ENCODE peak calls at places on chromosomes 12 and 14, in ten cellular contexts. T, Y, E, M, S, R, Z, A, Q and V are unnamed samples. For H3K9me3 and H3K27me3, the result is how much of the 10 kb centered on the place peaks cover.

GRCh38 chr14:25090716-25091454 is 40.9 kb upstream of the STXBP6 start:
- DNase-seq in T (peak), Y (no peak), E (peak), M (no peak), S (peak), R (no peak), Z (no peak), A (no peak), Q (no peak), V (no peak)

GRCh38 chr14:59664741-59665140 is 88.1 kb upstream of the CCDC175 start:
- DNase-seq in T (no peak), Y (no peak), E (no peak), M (no peak), S (no peak), R (no peak), Z (no peak), A (no peak), Q (no peak), V (no peak)

GRCh38 chr14:28565345-28565744 is 201.2 kb upstream of the FOXG1 start:
- DNase-seq in T (no peak), Y (no peak), E (no peak), M (no peak), S (no peak), R (no peak), Z (no peak), A (no peak), Q (no peak), V (no peak)

GRCh38 chr12:57452181-57452936 is 2.7 kb upstream of the INHBE start:
- DNase-seq in T (no peak), Y (no peak), E (peak), M (no peak), S (no peak), R (no peak), Z (peak), A (peak), Q (no peak), V (no peak)

GRCh38 chr14:75981426-75981825 is 369 bp downstream of the TGFB3 start:
- DNase-seq in T (peak), Y (no peak), E (peak), M (peak), S (peak), R (peak), Z (no peak), A (no peak), Q (peak), V (no peak)

GRCh38 chr14:85578925-85579324 is 49.0 kb downstream of the FLRT2 start:
- DNase-seq in T (no peak), Y (no peak), E (no peak), M (no peak), S (no peak), R (no peak), Z (no peak), A (no peak), Q (no peak), V (no peak)

GRCh38 chr14:68554231-68554630 is 238.6 kb downstream of the ZFP36L1 start:
- DNase-seq in T (no peak), Y (no peak), E (no peak), M (no peak), S (no peak), R (peak), Z (no peak), A (no peak), Q (no peak), V (no peak)

GRCh38 chr14:105884808-105885281 is 358.5 kb downstream of the TMEM121 start:
- DNase-seq in T (no peak), Y (peak), E (no peak), M (no peak), S (peak), R (no peak), Z (no peak), A (no peak), Q (no peak), V (no peak)

GRCh38 chr12:105031061-105031807 is 45.1 kb downstream of the NOPCHAP1 start:
- DNase-seq in T (no peak), Y (no peak), E (no peak), M (no peak), S (no peak), R (no peak), Z (no peak), A (no peak), Q (no peak), V (no peak)

GRCh38 chr12:29782285-29782820 is 1.4 kb downstream of the TMTC1 start:
- DNase-seq in T (no peak), Y (no peak), E (peak), M (no peak), S (peak), R (no peak), Z (no peak), A (no peak), Q (peak), V (no peak)

GRCh38 chr14:35215110-35215872 is 76.9 kb upstream of the PSMA6 start:
- DNase-seq in T (no peak), Y (no peak), E (peak), M (no peak), S (no peak), R (no peak), Z (no peak), A (peak), Q (peak), V (no peak)

GRCh38 chr14:23559010-23559920 is 3.2 kb downstream of the THTPA start:
- DNase-seq in T (peak), Y (peak), E (peak), M (peak), S (peak), R (peak), Z (peak), A (peak), Q (peak), V (peak)

GRCh38 chr12:104435175-104435574 is 21.6 kb upstream of the CHST11 start:
- DNase-seq in T (no peak), Y (no peak), E (no peak), M (no peak), S (no peak), R (no peak), Z (no peak), A (no peak), Q (no peak), V (no peak)

GRCh38 chr14:61570188-61570960 is 124.9 kb upstream of the HIF1A start:
- DNase-seq in T (no peak), Y (no peak), E (no peak), M (no peak), S (no peak), R (no peak), Z (no peak), A (no peak), Q (no peak), V (no peak)

GRCh38 chr14:72781476-72782181 is 112.3 kb downstream of the DPF3 start:
- DNase-seq in T (no peak), Y (no peak), E (peak), M (peak), S (no peak), R (no peak), Z (no peak), A (no peak), Q (no peak), V (no peak)

GRCh38 chr12:107385518-107385917 is 292.2 kb upstream of the CRY1 start:
- DNase-seq in T (no peak), Y (no peak), E (no peak), M (no peak), S (no peak), R (no peak), Z (no peak), A (no peak), Q (no peak), V (no peak)

GRCh38 chr14:34874386-34875030 is 652 bp downstream of the BAZ1A start:
- DNase-seq in T (peak), Y (peak), E (peak), M (peak), S (peak), R (peak), Z (peak), A (no peak), Q (peak), V (no peak)

GRCh38 chr12:68106160-68106559 is 53.4 kb downstream of the IFNG start:
- DNase-seq in T (no peak), Y (no peak), E (no peak), M (no peak), S (no peak), R (no peak), Z (no peak), A (no peak), Q (no peak), V (no peak)

GRCh38 chr14:47675239-47675488 is 241 bp downstream of the MDGA2 start:
- DNase-seq in T (no peak), Y (no peak), E (no peak), M (no peak), S (no peak), R (no peak), Z (no peak), A (no peak), Q (peak), V (no peak)

GRCh38 chr14:81341405-81342180 is 58.5 kb downstream of the STON2 start:
- DNase-seq in T (no peak), Y (no peak), E (no peak), M (no peak), S (no peak), R (no peak), Z (no peak), A (no peak), Q (no peak), V (no peak)

GRCh38 chr12:46303039-46303666 is 34.3 kb upstream of the SLC38A1 start:
- DNase-seq in T (peak), Y (peak), E (peak), M (no peak), S (peak), R (no peak), Z (no peak), A (no peak), Q (no peak), V (peak)

GRCh38 chr14:89469210-89470198 is 52.5 kb upstream of the FOXN3 start:
- DNase-seq in T (no peak), Y (no peak), E (no peak), M (no peak), S (no peak), R (no peak), Z (no peak), A (no peak), Q (no peak), V (no peak)

GRCh38 chr12:66118240-66118891 is 12.2 kb downstream of the LLPH start:
- DNase-seq in T (no peak), Y (no peak), E (no peak), M (no peak), S (no peak), R (no peak), Z (no peak), A (no peak), Q (no peak), V (no peak)

GRCh38 chr14:105147701-105148603 is 20.6 kb downstream of the JAG2 start:
- DNase-seq in T (peak), Y (peak), E (no peak), M (peak), S (no peak), R (no peak), Z (peak), A (no peak), Q (no peak), V (no peak)

GRCh38 chr14:50056457-50056856 is 59.9 kb downstream of the VCPKMT start:
- DNase-seq in T (no peak), Y (no peak), E (no peak), M (no peak), S (no peak), R (no peak), Z (no peak), A (no peak), Q (no peak), V (no peak)

GRCh38 chr12:19712041-19712440 is 272.7 kb downstream of the AEBP2 start:
- DNase-seq in T (no peak), Y (no peak), E (no peak), M (no peak), S (no peak), R (no peak), Z (no peak), A (peak), Q (no peak), V (no peak)

GRCh38 chr12:93572712-93573551 is 457 bp downstream of the SOCS2 start:
- DNase-seq in T (peak), Y (peak), E (peak), M (peak), S (peak), R (peak), Z (peak), A (no peak), Q (peak), V (no peak)

GRCh38 chr12:71135077-71135811 is 22.6 kb downstream of the TSPAN8 start:
- DNase-seq in T (no peak), Y (no peak), E (no peak), M (no peak), S (no peak), R (no peak), Z (no peak), A (no peak), Q (no peak), V (no peak)

GRCh38 chr12:71138011-71138410 is 19.8 kb downstream of the TSPAN8 start:
- DNase-seq in T (no peak), Y (no peak), E (no peak), M (no peak), S (no peak), R (no peak), Z (no peak), A (no peak), Q (no peak), V (no peak)

GRCh38 chr12:71130670-71131069 is 27.1 kb downstream of the TSPAN8 start:
- DNase-seq in T (no peak), Y (no peak), E (no peak), M (no peak), S (no peak), R (no peak), Z (no peak), A (no peak), Q (no peak), V (no peak)

GRCh38 chr12:71135812-71136176 is 22.0 kb downstream of the TSPAN8 start:
- DNase-seq in T (no peak), Y (no peak), E (no peak), M (no peak), S (no peak), R (no peak), Z (no peak), A (no peak), Q (peak), V (no peak)

GRCh38 chr12:71134405-71134804 is 23.4 kb downstream of the TSPAN8 start:
- DNase-seq in T (no peak), Y (no peak), E (no peak), M (no peak), S (no peak), R (no peak), Z (no peak), A (no peak), Q (no peak), V (no peak)
- H3K9me3 ChIP-seq in T (under half), Y (under half), E (under half), M (under half), S (under half), R (under half), Z (under half), A (under half), Q (under half), V (under half)

GRCh38 chr12:9798008-9798619 is 29.2 kb upstream of the KLRF1 start:
- DNase-seq in T (no peak), Y (no peak), E (peak), M (no peak), S (peak), R (peak), Z (no peak), A (no peak), Q (peak), V (peak)
- TF ChIP-seq CTCF in T (peak), Y (peak), E (peak), M (peak), S (peak), R (peak), Z (peak), A (peak), Q (peak), V (peak)

GRCh38 chr12:48180424-48180823 is 3.0 kb upstream of the CCDC184 start:
- DNase-seq in T (no peak), Y (no peak), E (no peak), M (no peak), S (no peak), R (no peak), Z (no peak), A (no peak), Q (no peak), V (no peak)
- H3K27me3 ChIP-seq in T (under half), Y (under half), E (under half), M (under half), S (under half), R (under half), Z (half or more), A (half or more), Q (half or more), V (under half)

GRCh38 chr12:133222211-133222610 is 13.5 kb downstream of the ANHX start:
- DNase-seq in T (no peak), Y (no peak), E (no peak), M (no peak), S (no peak), R (peak), Z (no peak), A (no peak), Q (no peak), V (no peak)

GRCh38 chr12:133221241-133221640 is 14.4 kb downstream of the ANHX start:
- DNase-seq in T (no peak), Y (no peak), E (no peak), M (no peak), S (no peak), R (no peak), Z (no peak), A (no peak), Q (no peak), V (no peak)

GRCh38 chr12:133226690-133227089 is 9.0 kb downstream of the ANHX start:
- DNase-seq in T (no peak), Y (no peak), E (no peak), M (no peak), S (no peak), R (no peak), Z (no peak), A (no peak), Q (no peak), V (no peak)

GRCh38 chr12:133227281-133227852 is 8.3 kb downstream of the ANHX start:
- DNase-seq in T (no peak), Y (no peak), E (peak), M (no peak), S (no peak), R (peak), Z (no peak), A (no peak), Q (no peak), V (no peak)

GRCh38 chr12:133225527-133225926 is 10.2 kb downstream of the ANHX start:
- DNase-seq in T (no peak), Y (no peak), E (no peak), M (no peak), S (no peak), R (no peak), Z (no peak), A (no peak), Q (no peak), V (no peak)
- H3K9me3 ChIP-seq in T (under half), Y (under half), E (under half), M (half or more), S (under half), R (half or more), Z (half or more), A (half or more), Q (under half), V (under half)